ENCODE peak calls at places on chromosomes 13 and 19, in six cellular contexts. One of them, this sample, is unnamed.

GRCh38 chr19:18428837-18429674 is 8.9 kb downstream of the ISYNA1 start:
- DNase-seq in body of pancreas: peak; percentile 64
- DNase-seq in stomach: peak; percentile 70
- DNase-seq in esophagus muscularis mucosa: no peak
- DNase-seq in A549: peak; percentile 84
- DNase-seq in HepG2: no peak
- DNase-seq in this sample: no peak

GRCh38 chr19:30528919-30529318 is 156.7 kb downstream of the ZNF536 start:
- DNase-seq in A549: no peak
- DNase-seq in esophagus muscularis mucosa: no peak
- DNase-seq in HepG2: no peak
- DNase-seq in body of pancreas: no peak
- DNase-seq in stomach: no peak
- DNase-seq in this sample: no peak

GRCh38 chr19:42132030-42132628 is at the start of gene POU2F2:
- DNase-seq in stomach: peak; percentile 54
- DNase-seq in A549: no peak
- DNase-seq in body of pancreas: no peak
- DNase-seq in esophagus muscularis mucosa: no peak
- DNase-seq in HepG2: no peak
- DNase-seq in this sample: no peak

GRCh38 chr13:83877901-83878300 is 4.4 kb downstream of the SLITRK1 start:
- DNase-seq in A549: no peak
- DNase-seq in body of pancreas: no peak
- DNase-seq in esophagus muscularis mucosa: no peak
- DNase-seq in HepG2: no peak
- DNase-seq in stomach: no peak
- DNase-seq in this sample: no peak

GRCh38 chr13:38398810-38399493 is 49.3 kb downstream of the UFM1 start:
- DNase-seq in stomach: no peak
- DNase-seq in body of pancreas: no peak
- DNase-seq in HepG2: no peak
- DNase-seq in esophagus muscularis mucosa: no peak
- DNase-seq in A549: no peak
- DNase-seq in this sample: no peak

GRCh38 chr19:15120135-15121026 is 13.2 kb downstream of the SYDE1 start:
- DNase-seq in stomach: no peak
- DNase-seq in body of pancreas: no peak
- DNase-seq in esophagus muscularis mucosa: no peak
- DNase-seq in HepG2: no peak
- DNase-seq in A549: no peak
- DNase-seq in this sample: no peak

GRCh38 chr19:8575467-8575997 is 1.7 kb downstream of the MYO1F start:
- DNase-seq in HepG2: no peak
- DNase-seq in stomach: no peak
- DNase-seq in body of pancreas: no peak
- DNase-seq in A549: peak; percentile 57
- DNase-seq in esophagus muscularis mucosa: no peak
- DNase-seq in this sample: no peak

GRCh38 chr19:8116437-8117293 is 32.7 kb downstream of the FBN3 start:
- DNase-seq in body of pancreas: no peak
- DNase-seq in A549: no peak
- DNase-seq in HepG2: no peak
- DNase-seq in esophagus muscularis mucosa: no peak
- DNase-seq in stomach: no peak
- DNase-seq in this sample: no peak

GRCh38 chr13:44050450-44051063 is 170.9 kb downstream of the LACC1 start:
- DNase-seq in HepG2: peak; percentile 7
- DNase-seq in body of pancreas: no peak
- DNase-seq in stomach: no peak
- DNase-seq in A549: peak; percentile 38
- DNase-seq in esophagus muscularis mucosa: no peak
- DNase-seq in this sample: no peak

GRCh38 chr13:60755380-60756163 is 358.6 kb downstream of the TDRD3 start:
- DNase-seq in stomach: no peak
- DNase-seq in esophagus muscularis mucosa: no peak
- DNase-seq in HepG2: no peak
- DNase-seq in body of pancreas: no peak
- DNase-seq in A549: peak; percentile 0
- DNase-seq in this sample: no peak

GRCh38 chr13:44971656-44972595 is 17.3 kb downstream of the NUFIP1 start:
- DNase-seq in A549: no peak
- DNase-seq in esophagus muscularis mucosa: no peak
- DNase-seq in HepG2: no peak
- DNase-seq in body of pancreas: no peak
- DNase-seq in stomach: no peak
- DNase-seq in this sample: no peak

GRCh38 chr13:105702441-105702840 is 833.0 kb downstream of the EFNB2 start:
- DNase-seq in stomach: no peak
- DNase-seq in A549: no peak
- DNase-seq in esophagus muscularis mucosa: no peak
- DNase-seq in HepG2: no peak
- DNase-seq in body of pancreas: no peak
- DNase-seq in this sample: no peak

GRCh38 chr13:98450495-98451167 is 126.3 kb downstream of the STK24 start:
- DNase-seq in A549: no peak
- DNase-seq in HepG2: peak; percentile 19
- DNase-seq in body of pancreas: no peak
- DNase-seq in stomach: no peak
- DNase-seq in esophagus muscularis mucosa: no peak
- DNase-seq in this sample: no peak

GRCh38 chr19:18668252-18668631 is 15.2 kb upstream of the CRTC1 start:
- DNase-seq in A549: no peak
- DNase-seq in esophagus muscularis mucosa: no peak
- DNase-seq in HepG2: no peak
- DNase-seq in stomach: no peak
- DNase-seq in body of pancreas: no peak
- DNase-seq in this sample: no peak

GRCh38 chr13:45575146-45575829 is 40.3 kb downstream of the ERICH6B start:
- DNase-seq in stomach: no peak
- DNase-seq in A549: no peak
- DNase-seq in HepG2: no peak
- DNase-seq in esophagus muscularis mucosa: no peak
- DNase-seq in body of pancreas: no peak
- DNase-seq in this sample: no peak

GRCh38 chr19:40420766-40421467 is 4.9 kb downstream of the SERTAD1 start:
- DNase-seq in A549: peak; percentile 97
- DNase-seq in esophagus muscularis mucosa: peak; percentile 97
- DNase-seq in stomach: peak; percentile 95
- DNase-seq in body of pancreas: peak; percentile 96
- DNase-seq in HepG2: peak; percentile 79
- DNase-seq in this sample: peak; percentile 92

GRCh38 chr13:99303863-99304521 is 3.2 kb downstream of the GPR183 start:
- DNase-seq in esophagus muscularis mucosa: no peak
- DNase-seq in stomach: no peak
- DNase-seq in HepG2: no peak
- DNase-seq in body of pancreas: no peak
- DNase-seq in A549: no peak
- DNase-seq in this sample: peak; percentile 85

GRCh38 chr19:41616785-41617621 is 9.9 kb downstream of the CEACAM4 start:
- DNase-seq in A549: peak; percentile 44
- DNase-seq in stomach: no peak
- DNase-seq in HepG2: peak; percentile 9
- DNase-seq in esophagus muscularis mucosa: no peak
- DNase-seq in body of pancreas: no peak
- DNase-seq in this sample: no peak

GRCh38 chr19:31378404-31378803 is 29.2 kb upstream of the TSHZ3 start:
- DNase-seq in esophagus muscularis mucosa: no peak
- DNase-seq in HepG2: peak; percentile 4
- DNase-seq in stomach: no peak
- DNase-seq in A549: peak; percentile 18
- DNase-seq in body of pancreas: peak; percentile 47
- DNase-seq in this sample: no peak

DNA sequence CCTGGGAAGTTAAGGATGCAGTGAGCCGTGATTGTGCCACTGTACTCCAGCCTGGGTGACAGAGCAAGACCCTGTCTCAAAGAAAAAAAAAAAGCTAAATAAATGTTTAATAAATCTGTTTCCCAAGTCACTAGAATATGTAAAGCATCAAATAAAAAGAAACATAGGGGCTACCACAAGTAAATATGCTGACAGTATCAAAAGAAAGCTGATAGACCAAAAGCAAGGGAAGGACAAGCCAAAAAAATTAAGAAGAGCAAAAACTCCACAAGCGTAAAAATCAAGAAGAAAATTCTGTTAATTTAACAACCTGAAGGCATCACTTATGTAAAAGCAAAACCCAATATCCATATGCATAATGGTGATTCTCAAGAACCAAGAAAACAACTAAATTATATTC is 9.7 kb downstream of the KPNA3 start:
- DNase-seq in stomach: no peak
- DNase-seq in esophagus muscularis mucosa: no peak
- DNase-seq in body of pancreas: no peak
- DNase-seq in A549: no peak
- DNase-seq in HepG2: no peak
- DNase-seq in this sample: no peak
- TF ChIP-seq CTCF in stomach: no peak
- TF ChIP-seq CTCF in esophagus muscularis mucosa: no peak
- TF ChIP-seq CTCF in body of pancreas: no peak
- TF ChIP-seq CTCF in A549: no peak
- TF ChIP-seq CTCF in HepG2: no peak
- TF ChIP-seq CTCF in this sample: no peak

GRCh38 chr19:799076-799881 is 2.0 kb downstream of the PTBP1 start:
- DNase-seq in A549: no peak
- DNase-seq in HepG2: peak; percentile 55
- DNase-seq in body of pancreas: peak; percentile 62
- DNase-seq in stomach: no peak
- DNase-seq in esophagus muscularis mucosa: no peak
- DNase-seq in this sample: no peak

GRCh38 chr19:801861-802496 is 4.7 kb downstream of the PTBP1 start:
- DNase-seq in A549: no peak
- DNase-seq in body of pancreas: no peak
- DNase-seq in esophagus muscularis mucosa: no peak
- DNase-seq in HepG2: no peak
- DNase-seq in stomach: peak; percentile 60
- DNase-seq in this sample: no peak

GRCh38 chr19:798415-799075 is 1.3 kb downstream of the PTBP1 start:
- DNase-seq in esophagus muscularis mucosa: no peak
- DNase-seq in HepG2: peak; percentile 43
- DNase-seq in stomach: no peak
- DNase-seq in body of pancreas: peak; percentile 58
- DNase-seq in A549: no peak
- DNase-seq in this sample: no peak

GRCh38 chr19:801030-801860 is 4.0 kb downstream of the PTBP1 start:
- DNase-seq in esophagus muscularis mucosa: no peak
- DNase-seq in stomach: peak; percentile 84
- DNase-seq in HepG2: no peak
- DNase-seq in A549: no peak
- DNase-seq in body of pancreas: peak; percentile 84
- DNase-seq in this sample: no peak

GRCh38 chr19:800360-801029 is 3.2 kb downstream of the PTBP1 start:
- DNase-seq in body of pancreas: peak; percentile 74
- DNase-seq in HepG2: peak; percentile 70
- DNase-seq in esophagus muscularis mucosa: no peak
- DNase-seq in stomach: peak; percentile 69
- DNase-seq in A549: no peak
- DNase-seq in this sample: no peak
- TF ChIP-seq POLR2A in body of pancreas: peak; percentile 15
- TF ChIP-seq POLR2A in HepG2: peak; percentile 59
- TF ChIP-seq POLR2A in esophagus muscularis mucosa: no peak
- TF ChIP-seq POLR2A in stomach: no peak
- TF ChIP-seq POLR2A in A549: no peak
- TF ChIP-seq POLR2A in this sample: no peak

DNA sequence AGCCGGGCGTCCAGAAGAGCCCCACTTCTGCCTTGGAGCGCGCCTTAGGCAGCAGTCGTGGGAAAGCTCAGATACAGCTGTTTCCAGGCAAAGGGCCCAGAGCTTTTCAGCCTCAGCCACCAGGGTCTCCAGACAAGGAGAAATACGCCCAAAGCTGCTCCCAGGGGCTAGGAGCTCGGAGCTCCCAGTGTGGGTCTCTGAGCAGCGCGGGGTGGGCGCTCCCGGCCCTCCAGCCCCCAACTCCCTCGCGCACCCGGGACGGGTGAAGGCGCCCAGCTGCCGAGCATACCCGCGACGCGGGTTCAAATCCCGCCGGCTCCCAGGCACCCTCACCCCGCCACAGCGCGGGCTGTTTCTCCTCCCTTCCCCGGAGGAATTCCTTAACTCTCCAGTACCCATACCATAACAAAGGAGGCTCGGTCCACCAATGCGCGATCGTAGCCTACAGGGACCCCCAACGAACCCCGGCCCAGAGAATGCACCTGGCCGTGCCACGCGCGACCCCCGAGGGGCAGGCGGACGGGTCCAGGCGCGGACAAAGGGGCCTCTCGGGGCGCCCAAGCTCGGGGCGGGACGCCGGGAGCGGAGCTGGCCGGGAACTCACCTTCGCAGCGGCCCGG is 507 bp downstream of the COL4A1 start:
- DNase-seq in HepG2: no peak
- DNase-seq in A549: no peak
- DNase-seq in esophagus muscularis mucosa: no peak
- DNase-seq in body of pancreas: no peak
- DNase-seq in stomach: no peak
- DNase-seq in this sample: peak; percentile 85
- H3K4me3 ChIP-seq in HepG2: no peak overlapping the region
- H3K4me3 ChIP-seq in A549: peak overlapping the region; percentile 92
- H3K4me3 ChIP-seq in esophagus muscularis mucosa: peak overlapping the region; percentile 95
- H3K4me3 ChIP-seq in body of pancreas: peak overlapping the region; percentile 19
- H3K4me3 ChIP-seq in stomach: peak overlapping the region; percentile 63
- H3K4me3 ChIP-seq in this sample: peak overlapping the region; percentile 66

GRCh38 chr13:113969311-113969972 is 4.4 kb downstream of the C13orf46 start:
- DNase-seq in stomach: no peak
- DNase-seq in body of pancreas: peak; percentile 43
- DNase-seq in A549: no peak
- DNase-seq in esophagus muscularis mucosa: no peak
- DNase-seq in HepG2: no peak
- DNase-seq in this sample: no peak
- TF ChIP-seq CTCF in stomach: no peak
- TF ChIP-seq CTCF in body of pancreas: no peak
- TF ChIP-seq CTCF in A549: no peak
- TF ChIP-seq CTCF in esophagus muscularis mucosa: no peak
- TF ChIP-seq CTCF in HepG2: no peak
- TF ChIP-seq CTCF in this sample: no peak

DNA sequence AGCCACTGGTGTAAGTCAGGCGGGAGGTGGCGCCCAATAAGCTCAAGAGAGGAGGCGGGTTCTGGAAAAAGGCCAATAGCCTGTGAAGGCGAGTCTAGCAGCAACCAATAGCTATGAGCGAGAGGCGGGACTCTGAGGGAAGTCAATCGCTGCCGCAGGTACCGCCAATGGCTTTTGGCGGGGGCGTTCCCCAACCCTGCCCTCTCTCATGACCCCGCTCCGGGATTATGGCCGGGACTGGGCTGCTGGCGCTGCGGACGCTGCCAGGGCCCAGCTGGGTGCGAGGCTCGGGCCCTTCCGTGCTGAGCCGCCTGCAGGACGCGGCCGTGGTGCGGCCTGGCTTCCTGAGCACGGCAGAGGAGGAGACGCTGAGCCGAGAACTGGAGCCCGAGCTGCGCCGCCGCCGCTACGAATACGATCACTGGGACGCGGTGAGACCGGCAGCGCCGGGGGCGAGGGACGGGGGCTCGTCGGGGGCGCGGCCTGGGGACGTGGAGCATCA is at the start of gene ALKBH7:
- DNase-seq in A549: peak; percentile 99
- DNase-seq in body of pancreas: peak; percentile 100
- DNase-seq in esophagus muscularis mucosa: peak; percentile 99
- DNase-seq in stomach: peak; percentile 99
- DNase-seq in HepG2: peak; percentile 99
- DNase-seq in this sample: peak; percentile 99
- TF ChIP-seq POLR2A in A549: peak; percentile 27
- TF ChIP-seq POLR2A in body of pancreas: peak; percentile 48
- TF ChIP-seq POLR2A in esophagus muscularis mucosa: peak; percentile 33
- TF ChIP-seq POLR2A in stomach: no peak
- TF ChIP-seq POLR2A in HepG2: peak; percentile 63
- TF ChIP-seq POLR2A in this sample: no peak